ENCODE peak calls at places on chromosomes 16 and 17, in seven cellular contexts. J is Caki2; X is ACHN; C is activated CD4-positive, CD25-positive, alpha-beta regulatory T cell; T is HS-27A; G is RCC 7860; K is pons. Y is an unnamed sample.

GRCh38 chr16:71367243-71367976 is 8.9 kb downstream of the CALB2 start:
- DNase-seq in J (peak), X (peak), C (no peak), T (no peak), G (no peak), K (no peak), Y (peak)

GRCh38 chr16:70665806-70666735 is 19.7 kb downstream of the IL34 start:
- DNase-seq in J (no peak), X (no peak), C (no peak), T (no peak), G (no peak), K (no peak), Y (no peak)

GRCh38 chr17:48351916-48352332 is 78.1 kb downstream of the SKAP1 start:
- DNase-seq in J (peak), X (peak), C (no peak), T (no peak), G (peak), K (peak), Y (no peak)

GRCh38 chr17:49739662-49740271 is 24.2 kb downstream of the FAM117A start:
- DNase-seq in J (no peak), X (no peak), C (peak), T (no peak), G (no peak), K (peak), Y (no peak)

GRCh38 chr17:57987582-57988300 is at the start of gene VEZF1:
- DNase-seq in J (peak), X (peak), C (peak), T (no peak), G (peak), K (peak), Y (peak)

GRCh38 chr17:14833201-14833773 is 431.8 kb downstream of the PMP22 start:
- DNase-seq in J (no peak), X (no peak), C (no peak), T (no peak), G (no peak), K (no peak), Y (no peak)

GRCh38 chr17:78366109-78366848 is 6.4 kb upstream of the SOCS3 start:
- DNase-seq in J (no peak), X (no peak), C (no peak), T (no peak), G (no peak), K (no peak), Y (no peak)

GRCh38 chr17:16171613-16172012 is 43.7 kb downstream of the NCOR1 start:
- DNase-seq in J (peak), X (no peak), C (no peak), T (no peak), G (no peak), K (no peak), Y (no peak)

GRCh38 chr17:37220609-37220953 is 155.2 kb upstream of the C17orf78 start:
- DNase-seq in J (peak), X (no peak), C (no peak), T (no peak), G (no peak), K (peak), Y (no peak)

GRCh38 chr16:1863681-1864460 is 8.1 kb downstream of the MEIOB start:
- DNase-seq in J (peak), X (peak), C (no peak), T (no peak), G (no peak), K (peak), Y (no peak)

GRCh38 chr17:78142113-78142861 is 3.9 kb upstream of the C17orf99 start:
- DNase-seq in J (peak), X (peak), C (no peak), T (no peak), G (peak), K (no peak), Y (no peak)

GRCh38 chr17:13787636-13788035 is 185.9 kb upstream of the HS3ST3A1 start:
- DNase-seq in J (no peak), X (no peak), C (no peak), T (no peak), G (no peak), K (no peak), Y (no peak)

GRCh38 chr17:58329035-58329807 is 626 bp upstream of the TSPOAP1 start:
- DNase-seq in J (no peak), X (no peak), C (peak), T (no peak), G (no peak), K (peak), Y (no peak)

GRCh38 chr17:27290916-27291598 is 2.9 kb upstream of the WSB1 start:
- DNase-seq in J (no peak), X (no peak), C (no peak), T (no peak), G (no peak), K (no peak), Y (no peak)

GRCh38 chr16:19410435-19411153 is 7.1 kb upstream of the TMC5 start:
- DNase-seq in J (peak), X (peak), C (no peak), T (no peak), G (no peak), K (no peak), Y (peak)

GRCh38 chr17:31427684-31428083 is 36.2 kb downstream of the RAB11FIP4 start:
- DNase-seq in J (no peak), X (no peak), C (no peak), T (no peak), G (no peak), K (no peak), Y (no peak)

GRCh38 chr16:9854665-9855064 is 327.6 kb downstream of the GRIN2A start:
- DNase-seq in J (no peak), X (no peak), C (no peak), T (no peak), G (no peak), K (no peak), Y (no peak)

GRCh38 chr17:74332763-74333220 is 6.8 kb downstream of the KIF19 start:
- DNase-seq in J (no peak), X (no peak), C (no peak), T (no peak), G (no peak), K (no peak), Y (no peak)

GRCh38 chr17:33169580-33170285 is 123.4 kb downstream of the ASIC2 start:
- DNase-seq in J (peak), X (peak), C (no peak), T (no peak), G (peak), K (no peak), Y (no peak)

GRCh38 chr17:16486373-16487250 is 5.4 kb downstream of the LRRC75A start:
- DNase-seq in J (peak), X (peak), C (no peak), T (peak), G (peak), K (peak), Y (no peak)

GRCh38 chr16:79509221-79509631 is 91.3 kb downstream of the MAF start:
- DNase-seq in J (no peak), X (no peak), C (no peak), T (no peak), G (no peak), K (peak), Y (no peak)

Y was measured in mesothelial cell of epicardium.